ENCODE peak calls at places on chromosomes 1 and 21, in six cellular contexts. One of them, this sample, is unnamed. For H3K36me3, the result is how much of the 10 kb centered on the place peaks cover.

GRCh38 chr21:25578070-25578961 is 29.0 kb downstream of the MRPL39 start:
- DNase-seq in IMR-90: peak
- DNase-seq in right lobe of liver: no peak
- DNase-seq in transverse colon: no peak
- DNase-seq in esophagus squamous epithelium: no peak
- DNase-seq in breast epithelium: no peak
- DNase-seq in this sample: no peak

GRCh38 chr1:100624886-100625430 is 87.0 kb downstream of the GPR88 start:
- DNase-seq in transverse colon: no peak
- DNase-seq in right lobe of liver: no peak
- DNase-seq in IMR-90: peak
- DNase-seq in esophagus squamous epithelium: no peak
- DNase-seq in breast epithelium: no peak
- DNase-seq in this sample: no peak

GRCh38 chr1:44336668-44337067 is 18.4 kb downstream of the ERI3 start:
- DNase-seq in IMR-90: no peak
- DNase-seq in breast epithelium: no peak
- DNase-seq in right lobe of liver: no peak
- DNase-seq in transverse colon: no peak
- DNase-seq in esophagus squamous epithelium: no peak
- DNase-seq in this sample: no peak

GRCh38 chr1:95197616-95198252 is 36.3 kb upstream of the RWDD3 start:
- DNase-seq in esophagus squamous epithelium: no peak
- DNase-seq in right lobe of liver: no peak
- DNase-seq in IMR-90: peak
- DNase-seq in breast epithelium: no peak
- DNase-seq in transverse colon: no peak
- DNase-seq in this sample: no peak

GRCh38 chr1:51415963-51416362 is 85.6 kb upstream of the TTC39A start:
- DNase-seq in transverse colon: no peak
- DNase-seq in esophagus squamous epithelium: no peak
- DNase-seq in IMR-90: no peak
- DNase-seq in breast epithelium: no peak
- DNase-seq in right lobe of liver: no peak
- DNase-seq in this sample: no peak

GRCh38 chr1:76868154-76868882 is 1.0 kb downstream of the ST6GALNAC5 start:
- DNase-seq in breast epithelium: no peak
- DNase-seq in IMR-90: peak
- DNase-seq in transverse colon: no peak
- DNase-seq in right lobe of liver: peak
- DNase-seq in esophagus squamous epithelium: no peak
- DNase-seq in this sample: peak

GRCh38 chr21:36745459-36745858 is 46.5 kb downstream of the SIM2 start:
- DNase-seq in breast epithelium: no peak
- DNase-seq in esophagus squamous epithelium: no peak
- DNase-seq in IMR-90: no peak
- DNase-seq in transverse colon: no peak
- DNase-seq in right lobe of liver: no peak
- DNase-seq in this sample: no peak

GRCh38 chr1:151399890-151400235 is 490 bp downstream of the PSMB4 start:
- DNase-seq in breast epithelium: no peak
- DNase-seq in right lobe of liver: no peak
- DNase-seq in transverse colon: no peak
- DNase-seq in esophagus squamous epithelium: no peak
- DNase-seq in IMR-90: peak
- DNase-seq in this sample: peak

GRCh38 chr21:42695324-42696025 is 42.1 kb downstream of the PDE9A start:
- DNase-seq in IMR-90: peak
- DNase-seq in transverse colon: no peak
- DNase-seq in right lobe of liver: no peak
- DNase-seq in breast epithelium: no peak
- DNase-seq in esophagus squamous epithelium: no peak
- DNase-seq in this sample: no peak

GRCh38 chr21:44434568-44434925 is 20.8 kb upstream of the LRRC3 start:
- DNase-seq in IMR-90: no peak
- DNase-seq in transverse colon: no peak
- DNase-seq in esophagus squamous epithelium: no peak
- DNase-seq in right lobe of liver: peak
- DNase-seq in breast epithelium: no peak
- DNase-seq in this sample: no peak

GRCh38 chr1:92736395-92736794 is 48.5 kb downstream of the EVI5 start:
- DNase-seq in esophagus squamous epithelium: no peak
- DNase-seq in breast epithelium: no peak
- DNase-seq in right lobe of liver: no peak
- DNase-seq in IMR-90: peak
- DNase-seq in transverse colon: no peak
- DNase-seq in this sample: no peak

GRCh38 chr1:2941040-2941439 is 80.2 kb upstream of the ACTRT2 start:
- DNase-seq in breast epithelium: no peak
- DNase-seq in right lobe of liver: no peak
- DNase-seq in IMR-90: no peak
- DNase-seq in esophagus squamous epithelium: no peak
- DNase-seq in transverse colon: no peak
- DNase-seq in this sample: no peak

GRCh38 chr1:168643152-168643551 is 66.7 kb downstream of the XCL1 start:
- DNase-seq in breast epithelium: no peak
- DNase-seq in IMR-90: no peak
- DNase-seq in transverse colon: no peak
- DNase-seq in esophagus squamous epithelium: no peak
- DNase-seq in right lobe of liver: no peak
- DNase-seq in this sample: no peak

GRCh38 chr1:47198214-47198613 is 8.4 kb upstream of the PDZK1IP1 start:
- DNase-seq in transverse colon: no peak
- DNase-seq in breast epithelium: no peak
- DNase-seq in esophagus squamous epithelium: no peak
- DNase-seq in IMR-90: no peak
- DNase-seq in right lobe of liver: no peak
- DNase-seq in this sample: no peak

GRCh38 chr21:25569084-25569483 is 38.2 kb downstream of the MRPL39 start:
- DNase-seq in transverse colon: no peak
- DNase-seq in breast epithelium: no peak
- DNase-seq in right lobe of liver: no peak
- DNase-seq in IMR-90: peak
- DNase-seq in esophagus squamous epithelium: no peak
- DNase-seq in this sample: no peak

GRCh38 chr1:221845650-221846371 is 103.9 kb upstream of the DUSP10 start:
- DNase-seq in transverse colon: peak
- DNase-seq in right lobe of liver: peak
- DNase-seq in esophagus squamous epithelium: no peak
- DNase-seq in IMR-90: peak
- DNase-seq in breast epithelium: peak
- DNase-seq in this sample: peak

GRCh38 chr1:1157914-1158710 is 15.6 kb upstream of the TTLL10 start:
- DNase-seq in IMR-90: no peak
- DNase-seq in breast epithelium: no peak
- DNase-seq in transverse colon: peak
- DNase-seq in esophagus squamous epithelium: no peak
- DNase-seq in right lobe of liver: no peak
- DNase-seq in this sample: peak

GRCh38 chr1:117657031-117657430 is 51.2 kb downstream of the TENT5C start:
- DNase-seq in esophagus squamous epithelium: no peak
- DNase-seq in transverse colon: no peak
- DNase-seq in right lobe of liver: no peak
- DNase-seq in breast epithelium: no peak
- DNase-seq in IMR-90: peak
- DNase-seq in this sample: no peak

GRCh38 chr1:86455078-86455477 is 13.6 kb upstream of the CLCA1 start:
- DNase-seq in right lobe of liver: no peak
- DNase-seq in breast epithelium: no peak
- DNase-seq in esophagus squamous epithelium: no peak
- DNase-seq in IMR-90: no peak
- DNase-seq in transverse colon: no peak
- DNase-seq in this sample: no peak

GRCh38 chr1:176831150-176831549 is 333.4 kb downstream of the ASTN1 start:
- DNase-seq in right lobe of liver: no peak
- DNase-seq in transverse colon: no peak
- DNase-seq in breast epithelium: no peak
- DNase-seq in IMR-90: no peak
- DNase-seq in esophagus squamous epithelium: no peak
- DNase-seq in this sample: no peak

GRCh38 chr1:8382051-8382505 is 64.2 kb downstream of the SLC45A1 start:
- DNase-seq in right lobe of liver: no peak
- DNase-seq in transverse colon: no peak
- DNase-seq in breast epithelium: no peak
- DNase-seq in IMR-90: no peak
- DNase-seq in esophagus squamous epithelium: no peak
- DNase-seq in this sample: peak

GRCh38 chr1:231986631-231987291 is 360.2 kb downstream of the DISC1 start:
- DNase-seq in breast epithelium: peak
- DNase-seq in transverse colon: no peak
- DNase-seq in right lobe of liver: no peak
- DNase-seq in esophagus squamous epithelium: no peak
- DNase-seq in IMR-90: peak
- DNase-seq in this sample: no peak

GRCh38 chr21:40531016-40531415 is 315.9 kb downstream of the DSCAM start:
- DNase-seq in IMR-90: no peak
- DNase-seq in transverse colon: no peak
- DNase-seq in breast epithelium: no peak
- DNase-seq in right lobe of liver: no peak
- DNase-seq in esophagus squamous epithelium: no peak
- DNase-seq in this sample: no peak

GRCh38 chr1:38558476-38559179 is 300.9 kb downstream of the RRAGC start:
- DNase-seq in right lobe of liver: no peak
- DNase-seq in esophagus squamous epithelium: no peak
- DNase-seq in IMR-90: no peak
- DNase-seq in transverse colon: no peak
- DNase-seq in breast epithelium: no peak
- DNase-seq in this sample: no peak

GRCh38 chr21:35855463-35855862 is 204.9 kb downstream of the SETD4 start:
- DNase-seq in transverse colon: no peak
- DNase-seq in esophagus squamous epithelium: no peak
- DNase-seq in IMR-90: peak
- DNase-seq in breast epithelium: no peak
- DNase-seq in right lobe of liver: no peak
- DNase-seq in this sample: no peak

GRCh38 chr1:93607814-93608187 is 73.8 kb downstream of the BCAR3 start:
- DNase-seq in esophagus squamous epithelium: no peak
- DNase-seq in breast epithelium: no peak
- DNase-seq in right lobe of liver: no peak
- DNase-seq in IMR-90: peak
- DNase-seq in transverse colon: no peak
- DNase-seq in this sample: no peak

GRCh38 chr1:164613176-164613575 is 54.2 kb downstream of the PBX1 start:
- DNase-seq in breast epithelium: no peak
- DNase-seq in esophagus squamous epithelium: no peak
- DNase-seq in right lobe of liver: no peak
- DNase-seq in IMR-90: no peak
- DNase-seq in transverse colon: peak
- DNase-seq in this sample: no peak

DNA sequence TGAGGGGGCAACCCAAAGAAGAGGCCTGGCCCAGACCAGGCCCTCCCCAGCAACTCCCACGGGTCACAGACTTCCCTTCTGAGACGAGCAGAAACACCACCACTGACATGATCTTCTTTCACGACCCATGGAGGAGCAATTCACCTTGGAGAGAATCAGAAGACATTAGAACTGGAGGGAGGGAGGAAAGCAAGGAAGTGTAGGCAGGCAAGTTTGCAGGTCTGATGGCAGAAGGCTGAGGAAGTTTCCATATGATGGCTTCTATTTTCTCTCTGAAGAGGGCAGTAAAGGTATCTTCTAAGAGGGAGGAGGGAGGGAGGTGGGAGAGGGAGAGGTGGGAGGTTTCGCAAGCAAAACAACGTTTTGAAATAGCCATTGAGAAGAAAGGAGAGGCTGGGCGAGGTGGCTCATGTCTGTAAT is 1.4 kb upstream of the UBXN10 start:
- DNase-seq in IMR-90: no peak
- DNase-seq in breast epithelium: no peak
- DNase-seq in esophagus squamous epithelium: no peak
- DNase-seq in transverse colon: no peak
- DNase-seq in right lobe of liver: no peak
- DNase-seq in this sample: no peak
- H3K27ac ChIP-seq in IMR-90: no peak
- H3K27ac ChIP-seq in breast epithelium: no peak
- H3K27ac ChIP-seq in esophagus squamous epithelium: peak
- H3K27ac ChIP-seq in transverse colon: peak
- H3K27ac ChIP-seq in right lobe of liver: no peak
- H3K27ac ChIP-seq in this sample: no peak

GRCh38 chr1:230224101-230224927 is 157.3 kb downstream of the GALNT2 start:
- DNase-seq in transverse colon: no peak
- DNase-seq in breast epithelium: no peak
- DNase-seq in esophagus squamous epithelium: no peak
- DNase-seq in right lobe of liver: no peak
- DNase-seq in IMR-90: no peak
- DNase-seq in this sample: no peak
- H3K36me3 ChIP-seq in transverse colon: under half
- H3K36me3 ChIP-seq in breast epithelium: under half
- H3K36me3 ChIP-seq in esophagus squamous epithelium: under half
- H3K36me3 ChIP-seq in right lobe of liver: under half
- H3K36me3 ChIP-seq in IMR-90: under half
- H3K36me3 ChIP-seq in this sample: under half

DNA sequence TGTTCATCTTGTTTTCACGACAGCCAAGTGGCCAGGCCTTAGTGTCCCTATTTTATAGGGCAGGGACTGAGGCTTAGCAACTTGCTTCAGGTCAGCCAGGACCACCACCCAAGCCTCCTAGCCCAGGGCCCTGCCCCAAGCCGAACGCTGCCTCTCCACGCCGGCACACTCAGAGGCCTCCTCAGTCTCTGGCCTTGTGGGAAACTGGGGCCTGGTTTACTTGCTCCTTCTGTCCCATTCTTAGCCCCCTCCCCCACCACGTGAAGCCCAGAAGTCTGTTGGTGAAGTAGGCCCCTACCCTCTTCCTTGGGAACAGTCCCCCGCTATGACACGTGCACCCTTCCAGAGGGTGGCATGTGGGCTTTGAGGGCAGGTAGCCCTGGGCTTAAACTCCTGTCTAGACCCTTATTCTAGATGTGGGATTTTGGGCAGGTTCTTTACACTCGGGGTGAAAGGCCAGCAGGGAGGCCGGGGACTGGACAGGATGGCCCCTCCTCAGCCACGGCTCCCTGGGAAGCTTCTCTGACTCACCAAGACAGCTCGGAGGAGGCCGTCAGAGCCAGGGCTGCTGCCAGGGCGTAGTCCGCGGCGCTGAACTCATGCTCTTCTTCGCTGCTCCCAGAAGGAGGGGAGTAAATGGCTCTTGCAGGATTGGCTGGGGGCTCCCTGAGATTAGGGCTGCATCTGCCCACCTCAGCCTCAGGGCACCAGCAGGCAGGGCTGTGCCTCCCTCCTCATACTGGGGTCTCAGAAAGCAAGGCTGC is 4.3 kb downstream of the MYOM3 start:
- DNase-seq in IMR-90: peak
- DNase-seq in right lobe of liver: no peak
- DNase-seq in esophagus squamous epithelium: no peak
- DNase-seq in transverse colon: peak
- DNase-seq in breast epithelium: no peak
- DNase-seq in this sample: no peak
- TF ChIP-seq POLR2A in IMR-90: no peak
- TF ChIP-seq POLR2A in right lobe of liver: no peak
- TF ChIP-seq POLR2A in esophagus squamous epithelium: no peak
- TF ChIP-seq POLR2A in transverse colon: no peak
- TF ChIP-seq POLR2A in breast epithelium: no peak
- TF ChIP-seq POLR2A in this sample: no peak

GRCh38 chr1:25893072-25893604 is 13.1 kb downstream of the STMN1 start:
- DNase-seq in transverse colon: no peak
- DNase-seq in esophagus squamous epithelium: no peak
- DNase-seq in IMR-90: peak
- DNase-seq in breast epithelium: no peak
- DNase-seq in right lobe of liver: no peak
- DNase-seq in this sample: no peak
- H3K27ac ChIP-seq in transverse colon: peak
- H3K27ac ChIP-seq in esophagus squamous epithelium: peak
- H3K27ac ChIP-seq in IMR-90: peak
- H3K27ac ChIP-seq in breast epithelium: no peak
- H3K27ac ChIP-seq in right lobe of liver: no peak
- H3K27ac ChIP-seq in this sample: peak

This sample was measured in uterus.